ENCODE peak calls at places on chromosome 21, in seven cellular contexts. P, O, L, C, V, F and W are unnamed samples.

GRCh38 chr21:34908424-34909055 is 140.6 kb downstream of the RUNX1 start:
- DNase-seq in V (no peak), C (no peak), O (no peak), P (peak), F (peak), L (no peak), W (peak)

GRCh38 chr21:37365657-37366487 is 701 bp upstream of the DYRK1A start:
- DNase-seq in C (peak), P (peak), V (peak), L (no peak), F (peak), O (peak), W (peak)

GRCh38 chr21:34813266-34813886 is 144.6 kb downstream of the CLIC6 start:
- DNase-seq in F (no peak), O (no peak), C (no peak), P (peak), L (no peak), V (no peak), W (no peak)

GRCh38 chr21:34519013-34519412 is 7.0 kb upstream of the KCNE1 start:
- DNase-seq in V (no peak), C (no peak), L (no peak), O (no peak), P (no peak), F (no peak), W (no peak)

GRCh38 chr21:37460196-37460595 is 93.6 kb downstream of the DYRK1A start:
- DNase-seq in O (peak), L (no peak), C (no peak), V (no peak), F (no peak), P (no peak), W (no peak)

GRCh38 chr21:40841524-40842196 is 5.3 kb downstream of the DSCAM start:
- DNase-seq in O (peak), F (no peak), V (no peak), C (no peak), P (no peak), L (no peak), W (no peak)

GRCh38 chr21:28712396-28712795 is 280.3 kb downstream of the LTN1 start:
- DNase-seq in L (no peak), F (no peak), P (peak), V (no peak), C (no peak), O (no peak), W (no peak)

GRCh38 chr21:42061866-42062542 is 9.1 kb upstream of the UMODL1 start:
- DNase-seq in O (peak), L (no peak), V (peak), F (no peak), P (no peak), C (peak), W (no peak)

GRCh38 chr21:46425566-46425965 is 33.1 kb upstream of the DIP2A start:
- DNase-seq in O (no peak), F (no peak), V (no peak), C (no peak), P (no peak), L (no peak), W (no peak)

GRCh38 chr21:41426656-41427311 is 745 bp downstream of the MX1 start:
- DNase-seq in P (no peak), F (peak), V (no peak), C (no peak), O (peak), L (no peak), W (no peak)

GRCh38 chr21:37061926-37062591 is 10.8 kb downstream of the PIGP start:
- DNase-seq in C (peak), V (no peak), O (no peak), L (no peak), F (no peak), P (peak), W (no peak)

GRCh38 chr21:46622226-46622625 is 13.2 kb upstream of the PRMT2 start:
- DNase-seq in C (no peak), V (peak), F (no peak), L (no peak), O (peak), P (no peak), W (no peak)

GRCh38 chr21:43203523-43204080 is 34.8 kb downstream of the CRYAA start:
- DNase-seq in P (no peak), V (no peak), L (no peak), O (no peak), C (no peak), F (no peak), W (no peak)

GRCh38 chr21:41133896-41134522 is 34.0 kb upstream of the BACE2 start:
- DNase-seq in L (no peak), V (no peak), F (no peak), O (peak), P (peak), C (peak), W (no peak)

GRCh38 chr21:38622081-38622826 is 124.0 kb upstream of the ERG start:
- DNase-seq in O (no peak), P (no peak), F (no peak), C (no peak), L (no peak), V (no peak), W (no peak)

GRCh38 chr21:46082638-46083270 is 15.2 kb upstream of the COL6A2 start:
- DNase-seq in L (no peak), F (no peak), V (no peak), O (no peak), C (no peak), P (no peak), W (no peak)

GRCh38 chr21:42066521-42066920 is 4.6 kb upstream of the UMODL1 start:
- DNase-seq in O (no peak), F (no peak), V (no peak), C (peak), P (no peak), L (no peak), W (no peak)

GRCh38 chr21:28439852-28440251 is 552.8 kb downstream of the LTN1 start:
- DNase-seq in C (no peak), O (no peak), P (peak), L (no peak), V (no peak), F (no peak), W (no peak)

GRCh38 chr21:44923481-44924084 is 2.9 kb upstream of the ITGB2 start:
- DNase-seq in F (no peak), L (no peak), C (no peak), V (no peak), O (no peak), P (no peak), W (no peak)

GRCh38 chr21:44926364-44927101 is 5.8 kb upstream of the ITGB2 start:
- DNase-seq in V (no peak), O (no peak), C (no peak), L (no peak), F (no peak), P (peak), W (no peak)

GRCh38 chr21:44924611-44925010 is 3.9 kb upstream of the ITGB2 start:
- DNase-seq in C (no peak), L (no peak), V (no peak), O (no peak), P (no peak), F (no peak), W (no peak)

GRCh38 chr21:44927259-44927586 is 6.5 kb upstream of the ITGB2 start:
- DNase-seq in L (no peak), P (no peak), F (no peak), V (no peak), O (no peak), C (no peak), W (no peak)

DNA sequence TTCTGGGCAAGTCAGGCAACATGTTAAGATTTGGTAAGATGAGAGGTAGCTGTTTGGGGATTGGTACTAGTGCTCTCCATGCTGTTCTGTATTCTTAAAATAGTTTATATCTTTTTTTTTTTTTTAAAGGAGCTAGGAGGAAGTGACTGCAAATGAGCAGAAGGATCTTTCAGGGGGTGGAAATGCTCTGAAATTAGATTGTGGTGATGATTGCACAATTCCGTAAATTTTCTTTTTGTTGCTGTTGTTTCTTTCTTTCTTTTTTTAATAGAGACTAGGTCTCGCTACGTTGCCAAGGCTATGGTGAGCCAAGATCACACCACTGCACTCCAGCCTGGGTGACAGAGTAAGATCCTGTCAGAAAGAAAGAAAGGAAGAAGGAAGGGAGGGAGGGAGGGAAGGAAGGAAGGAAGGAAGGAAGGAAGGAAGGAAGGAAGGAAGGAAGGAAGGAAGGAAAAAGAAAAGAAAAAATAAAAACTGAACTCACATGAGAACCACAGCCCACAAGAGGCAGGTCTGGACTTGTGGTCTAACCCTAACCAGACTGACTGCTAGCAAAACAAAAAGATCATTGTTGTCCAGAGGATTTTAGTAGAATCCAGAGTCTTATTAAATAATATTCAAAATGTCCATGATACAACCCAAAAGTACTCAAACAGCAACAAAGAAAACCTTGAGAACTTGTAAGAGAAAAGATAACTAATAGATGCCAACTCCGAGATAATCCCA is 4.5 kb upstream of the ITGB2 start:
- DNase-seq in P (peak), O (no peak), F (no peak), C (no peak), V (no peak), L (no peak), W (no peak)
- H3K4me3 ChIP-seq in P (no peak), O (no peak), F (no peak), C (no peak), V (no peak), L (no peak), W (no peak)

DNA sequence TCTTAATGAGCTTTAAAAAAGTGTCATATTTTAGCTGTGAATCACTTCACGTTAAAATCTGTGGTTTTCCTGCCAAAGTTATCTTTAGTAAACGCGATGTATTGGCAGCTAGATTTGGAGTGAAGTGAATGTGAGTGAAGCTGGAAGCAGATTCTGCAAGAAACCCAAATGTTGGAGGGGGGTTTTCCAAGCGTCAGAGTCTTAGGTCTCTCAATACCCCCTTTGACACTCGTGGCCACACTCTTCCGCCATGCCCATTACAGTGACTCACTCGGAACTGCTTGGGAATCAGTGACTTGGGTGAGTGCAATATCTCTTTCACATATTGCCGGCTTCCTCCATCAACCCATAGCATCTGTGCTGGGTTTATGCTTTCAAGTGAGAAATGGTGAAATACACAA is 17.5 kb downstream of the B3GALT5 start:
- DNase-seq in P (peak), F (no peak), L (peak), C (no peak), V (no peak), O (no peak), W (no peak)
- H3K4me3 ChIP-seq in P (peak), F (no peak), L (peak), C (no peak), V (no peak), O (no peak), W (no peak)

DNA sequence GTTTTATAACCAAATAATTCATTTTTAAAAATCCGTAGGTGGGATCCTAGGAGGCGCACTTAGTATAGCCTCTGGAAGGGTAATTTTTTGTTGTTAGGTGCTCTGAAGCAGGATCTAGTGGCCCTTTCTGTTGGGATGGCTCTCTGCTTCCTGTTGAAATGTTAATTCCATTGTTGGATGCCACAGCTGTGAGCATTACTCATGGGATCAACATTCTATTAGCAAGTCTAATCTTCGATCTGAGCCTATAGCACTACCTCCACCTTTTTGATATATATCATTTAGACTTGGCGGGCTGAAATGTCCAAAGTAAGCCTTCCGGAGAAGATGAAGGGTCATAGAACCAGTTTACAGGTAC is 1.3 kb downstream of the CXADR start:
- DNase-seq in F (no peak), L (peak), V (no peak), O (peak), C (no peak), P (no peak), W (peak)
- H3K4me3 ChIP-seq in F (peak), L (peak), V (no peak), O (peak), C (peak), P (no peak), W (peak)

GRCh38 chr21:33025106-33025470 is 647 bp upstream of the OLIG2 start:
- DNase-seq in C (no peak), L (no peak), V (no peak), O (peak), P (no peak), F (no peak), W (no peak)

GRCh38 chr21:33023574-33024277 is 2.0 kb upstream of the OLIG2 start:
- DNase-seq in F (no peak), V (no peak), O (peak), C (no peak), P (no peak), L (no peak), W (no peak)

GRCh38 chr21:33022828-33023573 is 2.7 kb upstream of the OLIG2 start:
- DNase-seq in L (no peak), V (no peak), P (no peak), C (no peak), F (no peak), O (peak), W (no peak)

GRCh38 chr21:33025471-33026298 is at the start of gene OLIG2:
- DNase-seq in P (no peak), O (peak), L (no peak), C (no peak), V (no peak), F (no peak), W (peak)

DNA sequence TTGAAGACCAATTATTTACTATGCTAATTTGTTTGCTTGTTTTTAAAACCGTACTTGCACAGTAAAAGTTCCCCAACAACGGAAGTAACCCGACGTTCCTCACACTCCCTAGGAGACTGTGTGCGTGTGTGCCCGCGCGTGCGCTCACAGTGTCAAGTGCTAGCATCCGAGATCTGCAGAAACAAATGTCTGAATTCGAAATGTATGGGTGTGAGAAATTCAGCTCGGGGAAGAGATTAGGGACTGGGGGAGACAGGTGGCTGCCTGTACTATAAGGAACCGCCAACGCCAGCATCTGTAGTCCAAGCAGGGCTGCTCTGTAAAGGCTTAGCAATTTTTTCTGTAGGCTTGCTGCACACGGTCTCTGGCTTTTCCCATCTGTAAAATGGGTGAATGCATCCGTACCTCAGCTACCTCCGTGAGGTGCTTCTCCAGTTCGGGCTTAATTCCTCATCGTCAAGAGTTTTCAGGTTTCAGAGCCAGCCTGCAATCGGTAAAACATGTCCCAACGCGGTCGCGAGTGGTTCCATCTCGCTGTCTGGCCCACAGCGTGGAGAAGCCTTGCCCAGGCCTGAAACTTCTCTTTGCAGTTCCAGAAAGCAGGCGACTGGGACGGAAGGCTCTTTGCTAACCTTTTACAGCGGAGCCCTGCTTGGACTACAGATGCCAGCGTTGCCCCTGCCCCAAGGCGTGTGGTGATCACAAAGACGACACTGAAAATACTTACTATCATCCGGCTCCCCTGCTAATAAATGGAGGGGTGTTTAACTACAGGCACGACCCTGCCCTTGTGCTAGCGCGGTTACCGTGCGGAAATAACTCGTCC is 1.2 kb upstream of the OLIG2 start:
- DNase-seq in L (no peak), F (no peak), C (no peak), V (no peak), P (no peak), O (peak), W (no peak)
- H3K4me3 ChIP-seq in L (no peak), F (no peak), C (no peak), V (no peak), P (no peak), O (peak), W (no peak)

DNA sequence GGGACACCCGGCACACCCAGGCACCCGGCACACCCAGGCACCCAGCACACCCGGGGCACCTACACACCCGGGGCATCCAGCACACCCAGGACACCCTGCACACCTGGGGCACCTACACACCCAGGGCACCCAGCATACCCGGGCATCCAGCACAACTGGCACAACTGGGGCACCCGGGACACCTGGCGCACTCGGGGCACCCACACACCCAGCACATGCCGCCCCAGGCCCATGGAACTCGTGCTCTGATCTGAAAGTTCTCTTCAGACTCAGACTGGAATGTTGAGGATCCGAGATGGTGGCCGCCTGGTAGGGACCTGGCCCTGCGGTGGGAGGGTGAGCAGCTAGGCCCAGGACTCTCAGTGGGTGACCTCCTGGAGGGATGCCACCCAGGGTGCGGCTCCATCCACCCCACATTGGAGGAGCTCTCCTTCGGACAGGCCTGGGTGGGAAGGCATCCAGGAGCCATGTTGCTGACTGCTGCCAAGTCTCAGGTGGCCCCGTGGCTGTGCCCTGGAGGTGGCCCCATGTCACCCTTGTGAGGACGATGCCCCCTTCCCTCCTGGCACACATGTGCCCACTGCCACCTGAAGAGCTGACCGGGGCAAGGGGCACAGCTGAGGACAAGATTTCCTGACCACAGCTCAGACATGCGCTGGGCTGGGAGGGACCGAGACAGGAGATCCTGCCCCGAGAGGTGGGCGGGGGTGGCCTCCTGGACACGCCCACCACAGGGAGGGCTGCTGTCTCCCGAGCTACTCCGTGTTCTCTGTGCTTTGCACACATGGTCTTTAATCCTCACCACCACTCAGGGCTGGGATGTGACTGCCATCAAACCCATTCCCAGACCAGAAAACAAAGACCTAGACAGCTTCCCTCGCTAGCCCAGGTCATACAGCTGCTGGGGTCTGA is 37.0 kb downstream of the UBE2G2 start:
- DNase-seq in O (no peak), L (no peak), P (no peak), V (no peak), C (no peak), F (no peak), W (no peak)
- H3K4me3 ChIP-seq in O (no peak), L (no peak), P (no peak), V (no peak), C (no peak), F (no peak), W (no peak)